ENCODE peak calls at places on chromosome 6, in five cellular contexts. M is naive thymus-derived CD8-positive, alpha-beta T cell; D is stimulated activated CD4-positive, alpha-beta T cell treated with anti-CD3 and anti-CD28 coated beads, Interleukin-4, amount 100 ng/mL, for 1 hour; I is posterior cingulate gyrus; Z is LoVo. Q is an unnamed sample.

GRCh38 chr6:161273356-161273751 is 507 bp downstream of the AGPAT4 start:
- DNase-seq in Z (no peak), I (no peak), M (peak), D (peak), Q (peak)

GRCh38 chr6:71721642-71722041 is 164.7 kb upstream of the RIMS1 start:
- DNase-seq in D (no peak), I (no peak), Z (no peak), M (no peak), Q (no peak)

GRCh38 chr6:116218172-116218633 is 35.7 kb downstream of the TSPYL4 start:
- DNase-seq in M (no peak), D (no peak), Z (peak), I (no peak), Q (no peak)

GRCh38 chr6:46421939-46422338 is 69.3 kb downstream of the RCAN2 start:
- DNase-seq in I (no peak), M (no peak), Z (no peak), D (no peak), Q (no peak)

GRCh38 chr6:20334334-20334733 is 67.3 kb upstream of the E2F3 start:
- DNase-seq in I (no peak), M (no peak), D (no peak), Z (no peak), Q (no peak)

GRCh38 chr6:27178001-27178730 is 69.3 kb upstream of the PRSS16 start:
- DNase-seq in D (peak), M (peak), I (no peak), Z (peak), Q (peak)

GRCh38 chr6:110265273-110265672 is 85.0 kb downstream of the CDC40 start:
- DNase-seq in M (no peak), Z (no peak), D (no peak), I (no peak), Q (no peak)

GRCh38 chr6:150651808-150652473 is 52.3 kb downstream of the PLEKHG1 start:
- DNase-seq in M (no peak), D (no peak), I (no peak), Z (no peak), Q (no peak)

GRCh38 chr6:88585081-88585692 is 378.2 kb downstream of the RNGTT start:
- DNase-seq in D (no peak), M (no peak), Z (no peak), I (no peak), Q (no peak)

GRCh38 chr6:139570166-139570565 is 195.7 kb upstream of the CITED2 start:
- DNase-seq in D (no peak), M (no peak), I (no peak), Z (no peak), Q (no peak)

GRCh38 chr6:14452567-14453527 is 335.3 kb downstream of the CD83 start:
- DNase-seq in D (peak), I (no peak), Z (no peak), M (peak), Q (no peak)

Q was measured in effector CD8-positive, alpha-beta T cell.